ENCODE peak calls at places on chromosomes 11 and 22, in five cellular contexts. I is cardiac muscle cell, Z is A549, U is H9, N is mammary epithelial cell. O is an unnamed sample. For H3K4me1, the result is how much of the 10 kb centered on the place peaks cover.

GRCh38 chr11:7524831-7525230 is 11.0 kb downstream of the PPFIBP2 start:
- DNase-seq in I (no peak), N (peak), U (no peak), Z (no peak), O (no peak)

GRCh38 chr11:61132646-61133045 is 28.6 kb downstream of the VPS37C start:
- DNase-seq in N (no peak), I (no peak), U (no peak), Z (no peak), O (no peak)

GRCh38 chr11:60757231-60757800 is 649 bp downstream of the MS4A15 start:
- DNase-seq in I (no peak), U (no peak), N (no peak), Z (no peak), O (no peak)

GRCh38 chr11:128039140-128040021 is 548.0 kb downstream of the ETS1 start:
- DNase-seq in U (no peak), N (peak), Z (no peak), I (peak), O (peak)

GRCh38 chr11:104534268-104534667 is 364.0 kb downstream of the CASP12 start:
- DNase-seq in I (peak), Z (peak), N (peak), U (no peak), O (no peak)

GRCh38 chr11:74462009-74462408 is 5.3 kb downstream of the KCNE3 start:
- DNase-seq in N (no peak), U (no peak), I (peak), Z (no peak), O (peak)

GRCh38 chr22:28995551-28995950 is 66.1 kb downstream of the C22orf31 start:
- DNase-seq in N (no peak), U (no peak), I (no peak), Z (no peak), O (no peak)

GRCh38 chr11:34643846-34644245 is 23.0 kb downstream of the EHF start:
- DNase-seq in Z (no peak), N (no peak), U (no peak), I (no peak), O (no peak)

GRCh38 chr11:63362196-63362829 is 7.3 kb upstream of the SLC22A9 start:
- DNase-seq in I (no peak), Z (no peak), N (no peak), U (no peak), O (no peak)

GRCh38 chr11:121544956-121545355 is 92.2 kb upstream of the SORL1-AS1 start:
- DNase-seq in U (no peak), N (no peak), I (no peak), Z (no peak), O (no peak)

GRCh38 chr11:103529217-103529684 is 420.0 kb downstream of the DYNC2H1 start:
- DNase-seq in U (no peak), Z (peak), I (peak), N (peak), O (no peak)

GRCh38 chr11:64762277-64762915 is 2.6 kb upstream of the PYGM start:
- DNase-seq in N (no peak), U (peak), Z (no peak), I (no peak), O (no peak)

GRCh38 chr11:82507288-82507687 is 226.4 kb downstream of the FAM181B start:
- DNase-seq in Z (no peak), I (no peak), U (no peak), N (no peak), O (no peak)

GRCh38 chr11:116240661-116241060 is 532.1 kb downstream of the BUD13 start:
- DNase-seq in Z (no peak), U (no peak), N (no peak), I (peak), O (no peak)

GRCh38 chr11:94641167-94641761 is 74.1 kb downstream of the PIWIL4 start:
- DNase-seq in N (no peak), Z (no peak), U (no peak), I (peak), O (no peak)

GRCh38 chr11:64156235-64157011 is 9.5 kb downstream of the MACROD1 start:
- DNase-seq in U (no peak), I (no peak), Z (no peak), N (no peak), O (no peak)

GRCh38 chr11:44949160-44950035 is 1.3 kb downstream of the TP53I11 start:
- DNase-seq in Z (peak), N (no peak), I (peak), U (peak), O (peak)

GRCh38 chr11:69958308-69958707 is 119.8 kb upstream of the ANO1 start:
- DNase-seq in U (no peak), Z (no peak), I (peak), N (peak), O (no peak)

GRCh38 chr11:65867284-65868071 is 5.1 kb downstream of the EFEMP2 start:
- DNase-seq in N (no peak), I (peak), U (peak), Z (no peak), O (peak)

GRCh38 chr11:65866524-65867283 is 5.9 kb downstream of the EFEMP2 start:
- DNase-seq in U (no peak), Z (no peak), N (no peak), I (no peak), O (peak)

GRCh38 chr11:65864758-65865471 is 4.7 kb downstream of the MUS81 start:
- DNase-seq in I (no peak), Z (no peak), N (no peak), U (no peak), O (peak)

GRCh38 chr11:65863889-65864757 is 3.9 kb downstream of the MUS81 start:
- DNase-seq in N (no peak), Z (no peak), U (no peak), I (no peak), O (peak)

DNA sequence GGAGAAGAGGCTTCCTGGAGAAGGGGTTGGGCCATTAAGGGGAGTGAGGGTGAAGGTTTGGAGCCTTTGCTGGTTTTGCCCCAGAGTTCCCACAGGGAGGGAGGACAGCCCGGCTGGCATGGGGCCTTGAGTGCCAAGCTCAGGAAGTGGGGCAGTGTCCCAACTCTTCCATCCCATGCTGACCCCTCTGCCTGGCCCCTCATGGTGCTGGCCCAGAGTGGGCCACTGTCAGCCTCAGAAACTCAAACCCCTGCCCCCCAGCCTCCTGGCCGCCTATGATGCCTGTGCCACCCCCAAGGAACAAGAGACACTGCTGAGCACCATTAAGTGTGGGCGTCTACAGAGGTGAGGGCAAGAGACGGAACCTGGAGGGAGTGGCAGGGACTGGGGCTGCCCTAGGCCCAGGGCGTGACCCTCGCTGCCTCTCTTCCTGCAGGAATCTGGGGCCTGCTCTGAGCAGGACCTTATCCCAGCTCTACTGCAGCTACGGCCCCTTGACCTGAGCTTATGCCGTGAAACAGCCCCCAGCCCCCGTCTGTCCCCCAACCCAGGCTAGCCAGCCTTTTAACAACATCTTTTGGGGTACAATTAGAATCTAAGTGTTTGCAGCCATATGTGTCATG is 5.4 kb downstream of the MUS81 start:
- DNase-seq in N (no peak), Z (no peak), I (no peak), U (no peak), O (peak)
- H3K4me1 ChIP-seq in N (under half), Z (under half), I (under half), U (under half), O (under half)

GRCh38 chr11:86740628-86741488 is 59.5 kb upstream of the PRSS23 start:
- DNase-seq in Z (peak), I (peak), N (peak), U (peak), O (no peak)
- H3K4me1 ChIP-seq in Z (half or more), I (under half), N (half or more), U (under half), O (under half)

GRCh38 chr11:73387594-73388021 is 11.4 kb downstream of the RELT start:
- DNase-seq in U (no peak), I (no peak), Z (no peak), N (no peak), O (peak)
- H3K4me1 ChIP-seq in U (under half), I (under half), Z (half or more), N (under half), O (half or more)

GRCh38 chr11:122733301-122733686 is 77.8 kb downstream of the UBASH3B start:
- DNase-seq in I (peak), U (no peak), N (no peak), Z (no peak), O (peak)
- H3K4me1 ChIP-seq in I (under half), U (under half), N (under half), Z (half or more), O (under half)

GRCh38 chr11:9722893-9723292 is 59.0 kb downstream of the SWAP70 start:
- DNase-seq in I (no peak), Z (no peak), U (no peak), N (no peak), O (no peak)
- H3K4me1 ChIP-seq in I (under half), Z (under half), U (under half), N (under half), O (under half)

GRCh38 chr22:36336246-36337182 is 51.3 kb downstream of the MYH9 start:
- DNase-seq in N (no peak), U (no peak), Z (no peak), I (no peak), O (no peak)

GRCh38 chr22:36334081-36334831 is 53.5 kb downstream of the MYH9 start:
- DNase-seq in U (peak), I (no peak), Z (no peak), N (no peak), O (peak)

GRCh38 chr22:36337365-36338130 is 50.2 kb downstream of the MYH9 start:
- DNase-seq in N (no peak), U (no peak), Z (no peak), I (no peak), O (no peak)

GRCh38 chr22:36334838-36335603 is 52.7 kb downstream of the MYH9 start:
- DNase-seq in U (no peak), I (peak), Z (no peak), N (peak), O (no peak)

GRCh38 chr22:36335621-36336020 is 52.1 kb downstream of the MYH9 start:
- DNase-seq in N (no peak), U (no peak), Z (no peak), I (no peak), O (no peak)
- H3K4me1 ChIP-seq in N (half or more), U (under half), Z (half or more), I (under half), O (half or more)

DNA sequence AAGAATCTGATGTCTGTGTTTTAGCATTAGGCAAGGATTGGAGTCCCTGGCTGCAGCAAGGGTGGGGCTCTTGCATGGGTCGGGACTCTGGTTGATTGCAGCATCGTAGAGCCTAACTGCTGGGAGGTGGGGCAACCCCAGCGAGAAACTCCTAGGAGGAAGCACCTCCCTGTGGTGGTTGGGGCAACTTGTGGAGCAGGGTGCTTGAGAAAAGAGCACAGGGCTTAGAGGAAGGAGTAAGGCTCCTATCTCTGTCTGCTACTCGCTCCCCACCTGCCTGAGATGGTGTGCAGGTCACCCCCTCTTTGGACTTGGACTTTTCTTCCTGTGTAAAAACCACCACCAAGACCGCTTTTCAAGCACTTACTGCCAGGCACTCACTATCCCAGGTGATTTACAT is 15.6 kb downstream of the SREBF2 start:
- DNase-seq in N (no peak), I (no peak), Z (no peak), U (no peak), O (peak)
- H3K4me1 ChIP-seq in N (under half), I (under half), Z (under half), U (under half), O (under half)

GRCh38 chr11:114059984-114060401 is 482 bp downstream of the ZBTB16 start:
- DNase-seq in Z (no peak), U (no peak), I (peak), N (peak), O (peak)

GRCh38 chr11:114057605-114058004 is 1.9 kb upstream of the ZBTB16 start:
- DNase-seq in N (no peak), I (no peak), U (no peak), Z (no peak), O (no peak)

GRCh38 chr11:114058026-114058706 is 1.3 kb upstream of the ZBTB16 start:
- DNase-seq in Z (no peak), N (no peak), U (peak), I (peak), O (peak)

GRCh38 chr11:114059278-114059983 is at the start of gene ZBTB16:
- DNase-seq in Z (no peak), I (peak), U (peak), N (no peak), O (peak)

DNA sequence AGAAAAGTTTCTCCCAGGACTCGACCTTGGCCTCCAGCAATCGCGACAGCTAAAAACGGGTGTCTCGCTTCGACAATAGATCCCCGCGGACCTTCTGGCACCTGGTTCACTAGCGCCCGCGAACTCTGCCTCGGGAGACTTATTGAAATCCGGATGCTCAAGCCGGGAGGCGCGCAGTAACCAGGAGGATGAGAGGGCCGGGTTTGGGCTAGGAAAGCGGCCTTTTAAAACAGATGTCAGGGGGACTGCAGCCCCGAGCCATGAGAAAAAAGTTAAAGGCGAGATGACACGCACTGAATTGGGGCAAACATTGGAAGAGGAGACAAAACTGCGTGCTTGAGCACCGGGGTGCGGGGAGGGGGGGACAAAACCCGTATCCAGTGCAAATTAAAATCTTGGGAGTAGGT is 637 bp upstream of the ZBTB16 start:
- DNase-seq in N (no peak), U (peak), Z (no peak), I (peak), O (peak)
- H3K4me1 ChIP-seq in N (under half), U (under half), Z (under half), I (under half), O (under half)

GRCh38 chr11:33258631-33259184 is 1.5 kb downstream of the HIPK3 start:
- DNase-seq in U (no peak), I (peak), Z (no peak), N (peak), O (no peak)

GRCh38 chr11:33263549-33263948 is 6.4 kb downstream of the HIPK3 start:
- DNase-seq in Z (no peak), I (peak), N (no peak), U (no peak), O (no peak)

GRCh38 chr11:33259869-33260268 is 2.7 kb downstream of the HIPK3 start:
- DNase-seq in Z (no peak), N (no peak), U (no peak), I (no peak), O (no peak)

GRCh38 chr11:33264926-33265325 is 7.7 kb downstream of the HIPK3 start:
- DNase-seq in Z (no peak), I (no peak), U (no peak), N (no peak), O (no peak)

DNA sequence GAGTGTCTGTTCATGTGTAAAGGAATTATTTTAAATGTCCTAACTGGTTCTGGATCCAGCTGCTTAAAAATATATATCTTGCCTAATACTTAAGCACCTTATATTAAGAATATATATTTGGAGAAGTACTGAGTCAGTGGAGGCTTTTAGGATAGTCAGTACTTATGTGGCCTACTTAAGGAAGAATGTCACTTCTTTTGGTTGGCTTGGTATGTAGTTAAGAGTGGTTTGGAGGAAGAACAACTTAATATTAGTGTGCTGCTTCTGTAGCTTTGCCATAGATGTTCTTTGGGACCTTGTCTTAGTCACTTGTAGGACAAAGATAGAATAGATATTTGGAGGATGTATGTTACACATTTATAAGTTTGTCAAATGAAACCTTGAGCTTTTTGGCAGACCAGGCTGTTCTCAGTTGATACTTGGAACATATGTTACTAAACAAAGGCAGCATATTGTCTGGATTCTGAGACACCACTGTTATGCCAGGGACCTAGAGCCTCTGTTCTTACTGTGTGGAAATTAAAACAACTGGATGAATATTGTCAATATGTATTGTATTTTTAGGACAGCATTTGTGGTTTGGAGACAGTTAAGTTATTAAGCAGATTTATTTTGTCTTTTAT is 4.9 kb downstream of the HIPK3 start:
- DNase-seq in I (peak), N (no peak), U (no peak), Z (no peak), O (no peak)
- H3K4me1 ChIP-seq in I (under half), N (under half), U (under half), Z (half or more), O (half or more)

GRCh38 chr22:24285245-24285644 is 14.6 kb downstream of the SPECC1L start:
- DNase-seq in U (no peak), N (no peak), I (no peak), Z (no peak), O (no peak)
- H3K4me1 ChIP-seq in U (under half), N (under half), I (under half), Z (under half), O (under half)

O was measured in lower lobe of right lung.